ENCODE peak calls at places on chromosomes 16 and 17, in five cellular contexts. I is occipital lobe, V is lower leg skin, F is nucleus accumbens, D is H9. L is an unnamed sample.

GRCh38 chr16:31487720-31488629 is 5.1 kb downstream of the SLC5A2 start:
- DNase-seq in I (no peak), V (no peak), F (no peak), D (peak), L (peak)

GRCh38 chr16:77759821-77760220 is 28.5 kb upstream of the VAT1L start:
- DNase-seq in I (no peak), V (no peak), F (no peak), D (no peak), L (no peak)

GRCh38 chr17:57751348-57751970 is 6.4 kb upstream of the CCDC182 start:
- DNase-seq in I (no peak), V (no peak), F (no peak), D (no peak), L (no peak)

GRCh38 chr17:17015221-17015620 is 27.0 kb upstream of the MPRIP start:
- DNase-seq in I (no peak), V (no peak), F (no peak), D (no peak), L (no peak)

GRCh38 chr17:51873302-51873701 is 285.2 kb downstream of the CA10 start:
- DNase-seq in I (no peak), V (no peak), F (no peak), D (no peak), L (no peak)

GRCh38 chr17:10270258-10270657 is 71.9 kb upstream of the GAS7 start:
- DNase-seq in I (no peak), V (no peak), F (no peak), D (no peak), L (no peak)

GRCh38 chr17:49836111-49837030 is 11.5 kb downstream of the TAC4 start:
- DNase-seq in I (no peak), V (no peak), F (no peak), D (no peak), L (no peak)

GRCh38 chr17:34979153-34979552 is 1.2 kb upstream of the LIG3 start:
- DNase-seq in I (no peak), V (no peak), F (no peak), D (no peak), L (no peak)

GRCh38 chr16:24748242-24748641 is 18.8 kb downstream of the TNRC6A start:
- DNase-seq in I (peak), V (no peak), F (peak), D (no peak), L (no peak)

GRCh38 chr16:52976539-52977167 is 76.0 kb downstream of the CHD9NB start:
- DNase-seq in I (no peak), V (no peak), F (no peak), D (peak), L (no peak)

GRCh38 chr17:48102700-48103378 is 1.6 kb upstream of the CBX1 start:
- DNase-seq in I (no peak), V (no peak), F (no peak), D (no peak), L (no peak)

GRCh38 chr16:53785044-53785443 is 81.1 kb downstream of the FTO start:
- DNase-seq in I (no peak), V (no peak), F (no peak), D (no peak), L (no peak)

GRCh38 chr17:21090889-21091618 is 35.7 kb upstream of the DHRS7B start:
- DNase-seq in I (no peak), V (no peak), F (no peak), D (no peak), L (no peak)

GRCh38 chr17:81154961-81155360 is 10.3 kb upstream of the PVALEF start:
- DNase-seq in I (no peak), V (no peak), F (no peak), D (no peak), L (no peak)

GRCh38 chr17:3730881-3731429 is 7.3 kb downstream of the HASPIN start:
- DNase-seq in I (no peak), V (no peak), F (no peak), D (no peak), L (no peak)

GRCh38 chr17:77476920-77477805 is 336.4 kb downstream of the SEC14L1 start:
- DNase-seq in I (peak), V (peak), F (no peak), D (no peak), L (no peak)

GRCh38 chr16:30010817-30011504 is at the start of gene DOC2A:
- DNase-seq in I (no peak), V (no peak), F (no peak), D (peak), L (peak)

GRCh38 chr17:6468051-6468790 is 24.0 kb downstream of the PIMREG start:
- DNase-seq in I (no peak), V (no peak), F (no peak), D (no peak), L (no peak)

GRCh38 chr17:6241381-6241780 is 171.2 kb downstream of the WSCD1 start:
- DNase-seq in I (no peak), V (no peak), F (no peak), D (peak), L (no peak)

GRCh38 chr17:40486513-40487370 is 14.7 kb downstream of the TNS4 start:
- DNase-seq in I (no peak), V (no peak), F (no peak), D (no peak), L (no peak)

GRCh38 chr17:66123163-66123562 is 68.8 kb downstream of the CEP112 start:
- DNase-seq in I (no peak), V (no peak), F (no peak), D (peak), L (no peak)

GRCh38 chr17:1259910-1260389 is 10.3 kb upstream of the BHLHA9 start:
- DNase-seq in I (no peak), V (no peak), F (no peak), D (no peak), L (no peak)

GRCh38 chr16:54241525-54241924 is 45.1 kb downstream of the IRX3 start:
- DNase-seq in I (no peak), V (peak), F (no peak), D (no peak), L (no peak)

GRCh38 chr17:2354311-2354710 is 17.0 kb downstream of the SGSM2 start:
- DNase-seq in I (no peak), V (no peak), F (no peak), D (no peak), L (no peak)

GRCh38 chr17:48636177-48637018 is 10.2 kb upstream of the HOXB9 start:
- DNase-seq in I (no peak), V (peak), F (peak), D (peak), L (peak)

GRCh38 chr17:6706499-6706898 is 6.7 kb downstream of the SLC13A5 start:
- DNase-seq in I (no peak), V (peak), F (no peak), D (no peak), L (no peak)